ENCODE peak calls at places on chromosomes 11 and 22, in seven cellular contexts. W is stomach, H is tibial artery, M is AG04450, N is kidney, I is cardiac muscle cell, E is uterus. D is an unnamed sample.

GRCh38 chr11:128901655-128902514 is 10.7 kb downstream of the KCNJ5 start:
- DNase-seq in M (no peak), N (no peak), W (no peak), H (no peak), E (no peak), I (no peak), D (no peak)

GRCh38 chr11:70579376-70579955 is 181.1 kb downstream of the CTTN start:
- DNase-seq in M (no peak), H (no peak), I (no peak), N (no peak), W (no peak), E (no peak), D (no peak)

GRCh38 chr11:73566977-73567755 is 30.7 kb downstream of the FAM168A start:
- DNase-seq in E (no peak), M (no peak), I (peak), W (no peak), H (no peak), N (no peak), D (no peak)

GRCh38 chr11:79437274-79437980 is 3.4 kb downstream of the TENM4 start:
- DNase-seq in N (peak), I (peak), E (peak), H (peak), W (peak), M (no peak), D (peak)

GRCh38 chr11:82680252-82680651 is 53.4 kb downstream of the FAM181B start:
- DNase-seq in I (no peak), E (no peak), M (no peak), N (no peak), H (no peak), W (no peak), D (no peak)

GRCh38 chr11:102534261-102534872 is 3.8 kb upstream of the MMP7 start:
- DNase-seq in W (no peak), N (no peak), H (no peak), E (no peak), I (no peak), M (no peak), D (no peak)

GRCh38 chr11:63602296-63602695 is 11.9 kb downstream of the PLAAT3 start:
- DNase-seq in M (no peak), W (no peak), H (peak), N (no peak), E (peak), I (peak), D (no peak)

GRCh38 chr11:114846040-114846791 is 167.9 kb downstream of the NXPE2 start:
- DNase-seq in H (no peak), I (peak), N (no peak), M (no peak), E (no peak), W (no peak), D (no peak)

GRCh38 chr11:96013459-96014213 is 89.7 kb upstream of the MTMR2 start:
- DNase-seq in N (peak), W (no peak), H (no peak), E (no peak), I (no peak), M (no peak), D (no peak)

GRCh38 chr11:113314065-113314388 is 356 bp upstream of the TTC12 start:
- DNase-seq in I (no peak), W (no peak), N (no peak), H (no peak), M (no peak), E (no peak), D (no peak)
- H3K27ac ChIP-seq in I (no peak), W (peak), N (no peak), H (peak), M (no peak), E (peak), D (peak)

GRCh38 chr11:43447124-43447523 is 88.4 kb downstream of the TTC17 start:
- DNase-seq in N (no peak), M (no peak), E (no peak), I (peak), H (no peak), W (no peak), D (no peak)
- H3K4me3 ChIP-seq in N (no peak), M (no peak), E (no peak), I (no peak), H (no peak), W (no peak), D (no peak)

GRCh38 chr11:76376746-76377558 is 4.0 kb downstream of the THAP12 start:
- DNase-seq in W (no peak), H (no peak), M (no peak), I (no peak), N (no peak), E (no peak), D (no peak)

GRCh38 chr11:76379811-76380160 is 1.1 kb downstream of the THAP12 start:
- DNase-seq in W (no peak), M (no peak), I (no peak), E (no peak), N (no peak), H (no peak), D (no peak)

GRCh38 chr11:76380161-76380976 is 563 bp downstream of the THAP12 start:
- DNase-seq in N (no peak), M (no peak), I (peak), H (peak), E (no peak), W (no peak), D (no peak)

GRCh38 chr11:76382209-76382608 is 1.1 kb downstream of the GVQW3 start:
- DNase-seq in E (no peak), M (no peak), I (no peak), H (no peak), W (no peak), N (no peak), D (no peak)

DNA sequence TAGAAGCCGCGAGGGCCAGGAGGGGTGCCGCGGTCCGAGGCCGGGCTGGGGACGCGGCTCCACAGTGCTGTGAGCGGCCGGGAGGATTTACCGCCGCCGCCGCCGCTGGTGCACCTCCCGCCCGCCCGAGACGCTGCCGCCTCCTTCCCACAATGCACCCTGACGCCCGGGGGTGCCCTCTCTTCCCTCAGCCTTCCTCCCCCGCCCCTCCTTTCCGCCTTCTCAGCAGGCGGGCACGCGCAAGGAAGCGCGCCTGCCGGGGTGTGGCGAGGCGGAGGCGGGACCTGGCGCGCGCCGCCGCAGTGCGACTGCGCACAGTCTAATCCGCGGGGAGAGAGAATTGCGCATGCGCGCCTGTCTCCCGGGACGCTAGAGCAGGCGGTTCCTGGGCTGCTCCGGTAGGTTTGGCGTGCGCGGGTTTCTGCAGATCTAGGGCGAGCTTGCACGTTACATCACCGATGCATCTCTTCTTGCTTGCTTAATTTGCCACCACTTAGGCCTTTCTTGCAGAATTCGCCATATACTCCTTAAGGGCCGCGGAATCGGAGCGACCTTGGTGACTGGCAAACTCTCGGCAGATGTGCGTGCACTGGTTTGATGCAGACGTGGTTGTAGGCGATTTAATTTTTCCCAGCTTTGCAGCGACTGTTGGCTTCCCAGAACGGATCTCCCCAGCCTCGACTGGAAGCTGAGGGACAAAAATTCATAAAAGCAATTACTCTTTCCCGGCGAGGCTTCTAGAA is at the start of the genes GVQW3 and THAP12:
- DNase-seq in N (peak), M (peak), E (peak), W (peak), H (peak), I (peak), D (peak)
- TF ChIP-seq CTCF in N (peak), M (no peak), E (peak), W (no peak), H (peak), I (no peak), D (no peak)

DNA sequence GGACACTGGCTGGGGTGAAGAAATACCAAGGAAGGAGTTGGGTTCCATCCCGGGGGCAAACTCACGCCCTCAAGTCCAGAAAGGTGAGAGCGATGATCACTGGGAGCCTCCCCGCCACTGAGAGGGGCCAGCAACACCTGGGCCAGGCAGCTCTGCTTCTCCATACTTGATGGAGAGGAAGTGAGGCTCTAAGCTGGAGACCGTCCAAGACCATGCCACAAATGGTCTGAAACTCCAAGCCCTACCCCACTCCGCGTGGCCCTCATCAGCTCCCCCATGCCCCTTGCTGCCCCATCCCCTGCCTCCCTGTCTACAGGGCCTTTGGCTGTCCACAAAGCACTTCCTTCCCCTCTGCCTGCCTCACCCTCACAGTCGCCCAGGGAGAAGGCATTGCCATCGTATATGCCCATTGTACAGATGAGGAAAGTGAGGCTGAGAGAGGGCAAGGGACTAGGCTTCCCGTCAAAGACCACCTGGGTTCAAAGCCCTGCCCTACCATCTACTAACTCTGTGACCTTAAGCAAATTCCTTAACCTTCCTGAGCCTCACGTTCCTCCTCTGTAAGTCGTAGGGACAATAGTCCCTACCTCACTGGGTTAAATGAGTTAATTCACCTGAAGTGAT is 4.4 kb upstream of the PDGFB start:
- DNase-seq in H (no peak), W (no peak), N (no peak), I (no peak), M (no peak), E (no peak), D (no peak)
- H3K27ac ChIP-seq in H (no peak), W (no peak), N (no peak), I (no peak), M (no peak), E (no peak), D (no peak)

DNA sequence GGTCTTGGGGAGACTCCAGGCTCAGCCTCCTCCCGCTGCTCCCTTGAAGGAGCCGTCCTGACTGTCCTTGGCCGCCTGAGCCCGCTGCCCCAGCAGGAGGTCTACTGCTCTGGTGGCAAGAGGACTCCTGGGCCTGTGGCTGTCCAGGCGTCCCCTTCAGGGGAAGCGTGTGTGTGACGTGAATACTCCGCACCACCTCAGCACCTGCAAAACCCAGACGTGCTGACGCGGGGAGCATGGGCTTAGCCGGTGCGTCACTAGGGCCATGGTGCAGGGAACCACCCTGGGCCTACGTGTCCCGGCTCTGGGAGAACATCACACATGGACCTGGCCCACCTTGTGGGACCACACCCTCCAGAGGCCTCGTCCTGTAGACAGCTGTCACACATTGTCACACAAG is 30.2 kb upstream of the BRSK2 start:
- DNase-seq in M (no peak), I (no peak), H (no peak), E (no peak), N (no peak), W (no peak), D (no peak)
- H3K4me3 ChIP-seq in M (no peak), I (no peak), H (no peak), E (no peak), N (no peak), W (no peak), D (no peak)

DNA sequence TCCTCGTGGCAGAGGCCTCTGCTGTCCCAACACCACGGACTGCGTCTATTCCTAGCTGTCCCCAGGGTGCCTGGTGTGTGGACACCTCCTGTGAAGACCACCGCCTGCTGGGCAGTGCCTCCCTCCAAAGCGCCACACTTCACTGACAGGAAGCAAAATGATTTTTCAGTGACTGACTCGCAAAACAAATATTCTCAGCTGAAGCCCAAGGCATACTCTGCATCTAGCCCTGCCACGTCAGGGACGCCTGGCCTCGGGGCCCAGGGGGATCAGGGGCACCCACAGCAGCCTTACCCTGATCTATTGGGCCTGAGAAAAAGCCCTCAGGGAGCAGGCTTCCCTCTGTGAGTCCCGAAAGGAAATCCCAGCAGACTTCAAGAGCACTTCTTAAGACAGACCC is 2.2 kb downstream of the BRD1 start:
- DNase-seq in H (no peak), W (no peak), M (no peak), E (no peak), I (peak), N (no peak), D (no peak)
- TF ChIP-seq CTCF in H (no peak), W (no peak), M (no peak), E (no peak), I (no peak), N (no peak), D (no peak)